ENCODE peak calls at places on chromosomes 5 and 9, in five cellular contexts. W is NCI-H1436; E is Peyer's patch; T is CD4-positive, alpha-beta memory T cell; X is iris pigment epithelial cell. O is an unnamed sample.

GRCh38 chr9:96484521-96484931 is 34.6 kb downstream of the HABP4 start:
- DNase-seq in T (no peak), X (peak; percentile 26), W (no peak), E (no peak), O (no peak)

GRCh38 chr5:35926389-35927051 is 11.9 kb downstream of the CAPSL start:
- DNase-seq in T (peak; percentile 72), W (peak; percentile 6), X (peak; percentile 34), E (no peak), O (no peak)

GRCh38 chr9:79037338-79037737 is 534.4 kb upstream of the TLE4 start:
- DNase-seq in X (no peak), T (no peak), W (no peak), E (no peak), O (no peak)

GRCh38 chr9:21110708-21111576 is 30.7 kb downstream of the IFNW1 start:
- DNase-seq in X (peak; percentile 75), W (peak; percentile 63), T (peak; percentile 67), E (no peak), O (no peak)

GRCh38 chr5:10849278-10849677 is 88.2 kb upstream of the DAP start:
- DNase-seq in X (peak; percentile 61), E (no peak), W (no peak), T (no peak), O (no peak)

GRCh38 chr9:91483835-91484234 is 60.2 kb upstream of the NFIL3 start:
- DNase-seq in E (no peak), T (no peak), X (no peak), W (no peak), O (no peak)

GRCh38 chr9:6417186-6417585 is 4.2 kb downstream of the UHRF2 start:
- DNase-seq in E (no peak), W (no peak), X (peak; percentile 42), T (no peak), O (no peak)

GRCh38 chr5:160641405-160641804 is 210.6 kb downstream of the ATP10B start:
- DNase-seq in X (no peak), E (no peak), T (no peak), W (no peak), O (no peak)

GRCh38 chr5:103298557-103298956 is 40.0 kb downstream of the MACIR start:
- DNase-seq in X (no peak), E (no peak), T (no peak), W (no peak), O (no peak)

GRCh38 chr9:121769939-121770338 is 118.5 kb downstream of the DAB2IP start:
- DNase-seq in W (no peak), T (no peak), E (no peak), X (no peak), O (no peak)

GRCh38 chr5:139141841-139142240 is 56.3 kb downstream of the SIL1 start:
- DNase-seq in E (no peak), X (peak; percentile 93), W (no peak), T (no peak), O (no peak)

GRCh38 chr5:108924457-108924961 is 176.8 kb downstream of the FER start:
- DNase-seq in E (no peak), W (no peak), T (no peak), X (no peak), O (no peak)

GRCh38 chr5:66867622-66868322 is 271.6 kb downstream of the MAST4 start:
- DNase-seq in X (no peak), E (no peak), W (no peak), T (no peak), O (no peak)

GRCh38 chr5:157611571-157612067 is 36.0 kb upstream of the ADAM19 start:
- DNase-seq in T (no peak), X (no peak), W (no peak), E (no peak), O (peak; percentile 48)

GRCh38 chr5:64384761-64385160 is 121.1 kb upstream of the RGS7BP start:
- DNase-seq in T (no peak), X (peak; percentile 47), E (no peak), W (no peak), O (no peak)

GRCh38 chr5:19285286-19285685 is 702.7 kb downstream of the CDH18 start:
- DNase-seq in E (no peak), X (no peak), W (no peak), T (no peak), O (no peak)

GRCh38 chr5:73678322-73678740 is 52.3 kb downstream of the ARHGEF28 start:
- DNase-seq in T (no peak), E (no peak), W (no peak), X (no peak), O (no peak)

GRCh38 chr5:129413570-129413969 is 46.5 kb upstream of the ADAMTS19 start:
- DNase-seq in E (no peak), X (no peak), W (no peak), T (no peak), O (no peak)

GRCh38 chr5:172501708-172502379 is 47.5 kb upstream of the SH3PXD2B start:
- DNase-seq in W (no peak), X (no peak), E (peak; percentile 7), T (no peak), O (no peak)

GRCh38 chr5:148864113-148864841 is 37.9 kb downstream of the ADRB2 start:
- DNase-seq in X (peak; percentile 46), T (no peak), E (no peak), W (no peak), O (no peak)

GRCh38 chr5:40202852-40203440 is 476.8 kb upstream of the PTGER4 start:
- DNase-seq in W (no peak), X (no peak), T (no peak), E (no peak), O (no peak)

O was measured in CD14-positive monocyte.